ENCODE peak calls at places on chromosomes 13 and 19, in eight cellular contexts. G is substantia nigra; Q is activated T-cell treated with anti-CD3 and anti-CD28 coated beads for 1 hour; M is iPS-NIHi11; T is stimulated activated CD8-positive, alpha-beta memory T cell treated with anti-CD3 and anti-CD28 coated beads, Interleukin-7, amount 100 ng/mL, for 48 hours; S is GM04504; O is CD4-positive, alpha-beta T cell; W is nephron progenitor cell. K is an unnamed sample.

GRCh38 chr13:98315902-98316301 is 138.8 kb upstream of the RNF113B start:
- DNase-seq in G (no peak), Q (no peak), M (no peak), T (no peak), S (no peak), O (no peak), W (no peak), K (no peak)

GRCh38 chr19:49217382-49217781 is 59.8 kb downstream of the TRPM4 start:
- DNase-seq in G (no peak), Q (no peak), M (no peak), T (no peak), S (peak), O (no peak), W (no peak), K (no peak)

GRCh38 chr13:37134411-37135041 is 29.1 kb upstream of the CSNK1A1L start:
- DNase-seq in G (no peak), Q (no peak), M (no peak), T (no peak), S (peak), O (no peak), W (peak), K (no peak)

GRCh38 chr13:30331331-30331771 is 24.0 kb upstream of the KATNAL1 start:
- DNase-seq in G (no peak), Q (no peak), M (no peak), T (no peak), S (no peak), O (no peak), W (no peak), K (no peak)

GRCh38 chr19:32642771-32643170 is 32.2 kb downstream of the ANKRD27 start:
- DNase-seq in G (no peak), Q (peak), M (no peak), T (peak), S (no peak), O (peak), W (no peak), K (no peak)

GRCh38 chr19:13302521-13303270 is 152.5 kb downstream of the IER2 start:
- DNase-seq in G (no peak), Q (no peak), M (peak), T (no peak), S (no peak), O (no peak), W (no peak), K (no peak)

GRCh38 chr19:47723573-47723923 is 10.3 kb downstream of the EHD2 start:
- DNase-seq in G (no peak), Q (no peak), M (no peak), T (peak), S (peak), O (no peak), W (no peak), K (no peak)

GRCh38 chr13:104584481-104584880 is 1518.3 kb upstream of the SLC10A2 start:
- DNase-seq in G (no peak), Q (no peak), M (no peak), T (no peak), S (no peak), O (no peak), W (no peak), K (no peak)

GRCh38 chr13:29569253-29570057 is 26.0 kb downstream of the SLC7A1 start:
- DNase-seq in G (no peak), Q (no peak), M (no peak), T (no peak), S (no peak), O (no peak), W (no peak), K (no peak)

GRCh38 chr19:51692065-51692915 is 840 bp upstream of the SPACA6 start:
- DNase-seq in G (no peak), Q (no peak), M (no peak), T (no peak), S (no peak), O (no peak), W (no peak), K (no peak)

GRCh38 chr19:15231256-15231655 is 992 bp downstream of the EPHX3 start:
- DNase-seq in G (no peak), Q (no peak), M (no peak), T (no peak), S (no peak), O (no peak), W (no peak), K (no peak)

GRCh38 chr19:33235996-33236350 is 10.3 kb upstream of the SLC7A10 start:
- DNase-seq in G (no peak), Q (no peak), M (no peak), T (no peak), S (no peak), O (no peak), W (no peak), K (no peak)

K was measured in natural killer cell.